ENCODE peak calls at places on chromosomes 11 and 22, in nine cellular contexts. One of them, this sample, is unnamed. For H3K4me1 and H3K27me3, the result is how much of the 10 kb centered on the place peaks cover.

GRCh38 chr11:59756496-59756840 is 1.3 kb downstream of the STX3 start:
- DNase-seq in left ventricle myocardium inferior: no peak
- DNase-seq in HCT116: no peak
- DNase-seq in cardiac muscle cell: no peak
- DNase-seq in GM23338: no peak
- DNase-seq in psoas muscle: no peak
- DNase-seq in uterus: no peak
- DNase-seq in right atrium auricular region: no peak
- DNase-seq in adrenal gland: peak
- DNase-seq in this sample: peak

GRCh38 chr11:92152245-92152644 is 72.4 kb upstream of the FAT3 start:
- DNase-seq in left ventricle myocardium inferior: no peak
- DNase-seq in HCT116: no peak
- DNase-seq in cardiac muscle cell: no peak
- DNase-seq in GM23338: peak
- DNase-seq in psoas muscle: no peak
- DNase-seq in uterus: no peak
- DNase-seq in right atrium auricular region: no peak
- DNase-seq in adrenal gland: no peak
- DNase-seq in this sample: no peak

GRCh38 chr11:31340903-31341572 is 28.5 kb downstream of the DCDC1 start:
- DNase-seq in left ventricle myocardium inferior: no peak
- DNase-seq in HCT116: peak
- DNase-seq in cardiac muscle cell: peak
- DNase-seq in GM23338: peak
- DNase-seq in psoas muscle: no peak
- DNase-seq in uterus: no peak
- DNase-seq in right atrium auricular region: no peak
- DNase-seq in adrenal gland: no peak
- DNase-seq in this sample: no peak

GRCh38 chr22:44622147-44622427 is 79.9 kb upstream of the PRR5 start:
- DNase-seq in left ventricle myocardium inferior: no peak
- DNase-seq in HCT116: no peak
- DNase-seq in cardiac muscle cell: no peak
- DNase-seq in GM23338: no peak
- DNase-seq in psoas muscle: peak
- DNase-seq in uterus: no peak
- DNase-seq in right atrium auricular region: no peak
- DNase-seq in adrenal gland: no peak
- DNase-seq in this sample: no peak

GRCh38 chr22:28112548-28113043 is 193.5 kb upstream of the PITPNB start:
- DNase-seq in left ventricle myocardium inferior: peak
- DNase-seq in HCT116: peak
- DNase-seq in cardiac muscle cell: peak
- DNase-seq in GM23338: peak
- DNase-seq in psoas muscle: peak
- DNase-seq in uterus: peak
- DNase-seq in right atrium auricular region: peak
- DNase-seq in adrenal gland: peak
- DNase-seq in this sample: no peak

GRCh38 chr22:44368611-44369010 is 55.9 kb upstream of the SHISAL1 start:
- DNase-seq in left ventricle myocardium inferior: no peak
- DNase-seq in HCT116: no peak
- DNase-seq in cardiac muscle cell: no peak
- DNase-seq in GM23338: no peak
- DNase-seq in psoas muscle: peak
- DNase-seq in uterus: no peak
- DNase-seq in right atrium auricular region: no peak
- DNase-seq in adrenal gland: no peak
- DNase-seq in this sample: no peak

GRCh38 chr11:124867700-124868099 is 2.5 kb downstream of the ROBO3 start:
- DNase-seq in left ventricle myocardium inferior: no peak
- DNase-seq in HCT116: peak
- DNase-seq in cardiac muscle cell: peak
- DNase-seq in GM23338: peak
- DNase-seq in psoas muscle: no peak
- DNase-seq in uterus: no peak
- DNase-seq in right atrium auricular region: no peak
- DNase-seq in adrenal gland: peak
- DNase-seq in this sample: no peak

GRCh38 chr22:38755155-38755910 is 465 bp downstream of the SUN2 start:
- DNase-seq in left ventricle myocardium inferior: peak
- DNase-seq in HCT116: no peak
- DNase-seq in cardiac muscle cell: peak
- DNase-seq in GM23338: peak
- DNase-seq in psoas muscle: peak
- DNase-seq in uterus: peak
- DNase-seq in right atrium auricular region: peak
- DNase-seq in adrenal gland: peak
- DNase-seq in this sample: no peak

GRCh38 chr11:18144243-18144642 is 11.9 kb downstream of the MRGPRX3 start:
- DNase-seq in left ventricle myocardium inferior: no peak
- DNase-seq in HCT116: no peak
- DNase-seq in cardiac muscle cell: no peak
- DNase-seq in GM23338: no peak
- DNase-seq in psoas muscle: no peak
- DNase-seq in uterus: no peak
- DNase-seq in right atrium auricular region: no peak
- DNase-seq in adrenal gland: no peak
- DNase-seq in this sample: peak

GRCh38 chr22:26430600-26430999 is 1.5 kb downstream of the ASPHD2 start:
- DNase-seq in left ventricle myocardium inferior: no peak
- DNase-seq in HCT116: no peak
- DNase-seq in cardiac muscle cell: no peak
- DNase-seq in GM23338: no peak
- DNase-seq in psoas muscle: no peak
- DNase-seq in uterus: no peak
- DNase-seq in right atrium auricular region: no peak
- DNase-seq in adrenal gland: no peak
- DNase-seq in this sample: no peak

GRCh38 chr11:102081313-102081712 is 28.9 kb upstream of the YAP1 start:
- DNase-seq in left ventricle myocardium inferior: no peak
- DNase-seq in HCT116: no peak
- DNase-seq in cardiac muscle cell: no peak
- DNase-seq in GM23338: no peak
- DNase-seq in psoas muscle: no peak
- DNase-seq in uterus: no peak
- DNase-seq in right atrium auricular region: no peak
- DNase-seq in adrenal gland: no peak
- DNase-seq in this sample: no peak

GRCh38 chr11:58575377-58576020 is at the start of gene LPXN:
- DNase-seq in left ventricle myocardium inferior: no peak
- DNase-seq in HCT116: no peak
- DNase-seq in cardiac muscle cell: no peak
- DNase-seq in GM23338: no peak
- DNase-seq in psoas muscle: no peak
- DNase-seq in uterus: no peak
- DNase-seq in right atrium auricular region: no peak
- DNase-seq in adrenal gland: peak
- DNase-seq in this sample: peak

GRCh38 chr11:86955111-86955673 is at the start of gene FZD4:
- DNase-seq in left ventricle myocardium inferior: peak
- DNase-seq in HCT116: peak
- DNase-seq in cardiac muscle cell: peak
- DNase-seq in GM23338: peak
- DNase-seq in psoas muscle: peak
- DNase-seq in uterus: peak
- DNase-seq in right atrium auricular region: peak
- DNase-seq in adrenal gland: peak
- DNase-seq in this sample: no peak

GRCh38 chr11:11806074-11806473 is 35.7 kb upstream of the USP47 start:
- DNase-seq in left ventricle myocardium inferior: no peak
- DNase-seq in HCT116: no peak
- DNase-seq in cardiac muscle cell: no peak
- DNase-seq in GM23338: no peak
- DNase-seq in psoas muscle: no peak
- DNase-seq in uterus: no peak
- DNase-seq in right atrium auricular region: no peak
- DNase-seq in adrenal gland: no peak
- DNase-seq in this sample: no peak

GRCh38 chr22:31425331-31426050 is 26.1 kb downstream of the DRG1 start:
- DNase-seq in left ventricle myocardium inferior: no peak
- DNase-seq in HCT116: no peak
- DNase-seq in cardiac muscle cell: no peak
- DNase-seq in GM23338: no peak
- DNase-seq in psoas muscle: no peak
- DNase-seq in uterus: no peak
- DNase-seq in right atrium auricular region: no peak
- DNase-seq in adrenal gland: peak
- DNase-seq in this sample: no peak

GRCh38 chr11:86926975-86927374 is 28.2 kb downstream of the FZD4 start:
- DNase-seq in left ventricle myocardium inferior: no peak
- DNase-seq in HCT116: no peak
- DNase-seq in cardiac muscle cell: no peak
- DNase-seq in GM23338: no peak
- DNase-seq in psoas muscle: no peak
- DNase-seq in uterus: no peak
- DNase-seq in right atrium auricular region: no peak
- DNase-seq in adrenal gland: peak
- DNase-seq in this sample: no peak

GRCh38 chr22:36386900-36387663 is 685 bp downstream of the MYH9 start:
- DNase-seq in left ventricle myocardium inferior: peak
- DNase-seq in HCT116: no peak
- DNase-seq in cardiac muscle cell: no peak
- DNase-seq in GM23338: peak
- DNase-seq in psoas muscle: peak
- DNase-seq in uterus: peak
- DNase-seq in right atrium auricular region: no peak
- DNase-seq in adrenal gland: peak
- DNase-seq in this sample: no peak

GRCh38 chr11:20873054-20873453 is 203.7 kb downstream of the NELL1 start:
- DNase-seq in left ventricle myocardium inferior: no peak
- DNase-seq in HCT116: no peak
- DNase-seq in cardiac muscle cell: peak
- DNase-seq in GM23338: peak
- DNase-seq in psoas muscle: no peak
- DNase-seq in uterus: no peak
- DNase-seq in right atrium auricular region: no peak
- DNase-seq in adrenal gland: peak
- DNase-seq in this sample: no peak

GRCh38 chr11:74257934-74258553 is 53.4 kb downstream of the P4HA3 start:
- DNase-seq in left ventricle myocardium inferior: peak
- DNase-seq in HCT116: no peak
- DNase-seq in cardiac muscle cell: peak
- DNase-seq in GM23338: no peak
- DNase-seq in psoas muscle: no peak
- DNase-seq in uterus: peak
- DNase-seq in right atrium auricular region: peak
- DNase-seq in adrenal gland: no peak
- DNase-seq in this sample: no peak

DNA sequence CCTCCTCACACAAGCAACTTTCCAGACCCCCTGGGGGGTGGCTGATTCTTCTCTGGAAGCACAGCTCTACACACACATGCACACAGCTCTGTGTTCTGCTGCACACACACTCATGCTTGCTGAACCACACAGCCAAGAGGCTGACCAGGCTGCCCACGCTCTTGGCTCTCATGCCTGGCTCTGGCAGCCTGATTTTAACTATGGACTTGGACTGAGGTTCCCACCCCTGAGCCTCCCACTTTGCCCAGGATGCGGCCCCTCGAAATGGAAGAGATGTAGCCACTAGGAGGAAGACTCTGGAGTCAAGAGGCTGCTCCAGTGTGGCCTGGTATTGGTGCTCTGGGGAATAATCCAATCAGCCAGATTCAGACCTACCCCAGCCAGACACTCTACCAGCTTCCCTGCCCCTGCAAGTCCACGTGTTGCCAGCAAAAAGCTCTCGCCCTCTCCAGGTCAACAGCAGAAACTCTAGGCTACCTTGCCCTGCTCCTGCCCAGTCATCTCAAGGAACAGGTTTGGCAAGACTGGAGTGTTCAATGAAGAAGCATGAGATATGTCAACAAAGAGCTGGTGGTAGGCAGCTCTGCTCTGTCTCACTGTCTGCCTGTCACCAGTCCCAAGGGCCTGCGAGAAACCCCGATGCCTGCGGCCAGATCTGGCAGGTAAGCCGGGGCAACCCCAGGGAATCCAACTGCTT is 8.8 kb upstream of the CASTOR1 start:
- DNase-seq in left ventricle myocardium inferior: no peak
- DNase-seq in HCT116: no peak
- DNase-seq in cardiac muscle cell: no peak
- DNase-seq in GM23338: no peak
- DNase-seq in psoas muscle: no peak
- DNase-seq in uterus: no peak
- DNase-seq in right atrium auricular region: no peak
- DNase-seq in adrenal gland: no peak
- DNase-seq in this sample: no peak
- H3K4me1 ChIP-seq in left ventricle myocardium inferior: half or more
- H3K4me1 ChIP-seq in HCT116: under half
- H3K4me1 ChIP-seq in cardiac muscle cell: under half
- H3K4me1 ChIP-seq in GM23338: under half
- H3K4me1 ChIP-seq in psoas muscle: under half
- H3K4me1 ChIP-seq in uterus: under half
- H3K4me1 ChIP-seq in right atrium auricular region: under half
- H3K4me1 ChIP-seq in adrenal gland: under half
- H3K4me1 ChIP-seq in this sample: under half

GRCh38 chr22:22458896-22459588 is 49.5 kb downstream of the ZNF280B start:
- DNase-seq in left ventricle myocardium inferior: no peak
- DNase-seq in HCT116: no peak
- DNase-seq in cardiac muscle cell: no peak
- DNase-seq in GM23338: peak
- DNase-seq in psoas muscle: no peak
- DNase-seq in uterus: no peak
- DNase-seq in right atrium auricular region: no peak
- DNase-seq in adrenal gland: no peak
- DNase-seq in this sample: no peak
- H3K27me3 ChIP-seq in left ventricle myocardium inferior: half or more
- H3K27me3 ChIP-seq in HCT116: under half
- H3K27me3 ChIP-seq in cardiac muscle cell: under half
- H3K27me3 ChIP-seq in GM23338: half or more
- H3K27me3 ChIP-seq in psoas muscle: under half
- H3K27me3 ChIP-seq in uterus: under half
- H3K27me3 ChIP-seq in right atrium auricular region: under half
- H3K27me3 ChIP-seq in adrenal gland: under half
- H3K27me3 ChIP-seq in this sample: under half

DNA sequence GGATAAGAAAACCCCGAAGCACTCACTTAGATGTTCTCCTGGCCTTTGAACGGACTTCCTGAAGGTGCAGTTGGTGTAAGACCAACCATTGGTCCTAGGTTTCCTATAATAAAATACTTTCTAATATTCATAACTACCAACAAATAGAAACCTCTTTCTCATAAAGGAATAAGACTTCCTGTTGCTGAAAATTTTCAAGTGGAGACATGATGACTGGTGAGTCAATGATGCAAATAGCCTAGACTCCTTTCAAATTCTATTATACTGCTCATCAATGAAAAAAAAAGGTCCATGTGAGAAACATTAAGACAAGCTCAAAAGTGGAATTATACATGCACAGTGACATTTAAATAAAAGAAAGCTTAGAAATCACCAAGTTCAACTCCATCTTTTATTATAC is 862.8 kb downstream of the FAM181B start:
- DNase-seq in left ventricle myocardium inferior: no peak
- DNase-seq in HCT116: no peak
- DNase-seq in cardiac muscle cell: no peak
- DNase-seq in GM23338: no peak
- DNase-seq in psoas muscle: no peak
- DNase-seq in uterus: no peak
- DNase-seq in right atrium auricular region: no peak
- DNase-seq in adrenal gland: no peak
- DNase-seq in this sample: peak
- H3K27ac ChIP-seq in left ventricle myocardium inferior: no peak
- H3K27ac ChIP-seq in HCT116: no peak
- H3K27ac ChIP-seq in cardiac muscle cell: no peak
- H3K27ac ChIP-seq in GM23338: no peak
- H3K27ac ChIP-seq in psoas muscle: no peak
- H3K27ac ChIP-seq in uterus: no peak
- H3K27ac ChIP-seq in right atrium auricular region: no peak
- H3K27ac ChIP-seq in adrenal gland: no peak
- H3K27ac ChIP-seq in this sample: no peak

GRCh38 chr22:48897959-48898358 is 929.7 kb downstream of the BRD1 start:
- DNase-seq in left ventricle myocardium inferior: no peak
- DNase-seq in HCT116: no peak
- DNase-seq in cardiac muscle cell: no peak
- DNase-seq in GM23338: no peak
- DNase-seq in psoas muscle: no peak
- DNase-seq in uterus: no peak
- DNase-seq in right atrium auricular region: peak
- DNase-seq in adrenal gland: no peak
- DNase-seq in this sample: no peak
- H3K4me1 ChIP-seq in left ventricle myocardium inferior: under half
- H3K4me1 ChIP-seq in HCT116: under half
- H3K4me1 ChIP-seq in cardiac muscle cell: under half
- H3K4me1 ChIP-seq in GM23338: under half
- H3K4me1 ChIP-seq in psoas muscle: under half
- H3K4me1 ChIP-seq in uterus: under half
- H3K4me1 ChIP-seq in right atrium auricular region: under half
- H3K4me1 ChIP-seq in adrenal gland: under half
- H3K4me1 ChIP-seq in this sample: under half